ENCODE peak calls at places on chromosomes 2 and 18, in four cellular contexts. W is activated CD4-positive, alpha-beta T cell treated with anti-CD3 and anti-CD28 coated beads for 1 hour; O is PC-9; A is activated T-cell treated with anti-CD3 and anti-CD28 coated beads for 1 hour. C is an unnamed sample.

GRCh38 chr18:34048423-34048822 is 176.3 kb downstream of the NOL4 start:
- DNase-seq in W (no peak), O (no peak), A (no peak), C (no peak)

GRCh38 chr2:234672498-234673150 is 175.7 kb upstream of the ARL4C start:
- DNase-seq in W (no peak), O (no peak), A (no peak), C (no peak)

GRCh38 chr18:60199505-60199904 is 173.1 kb downstream of the MC4R start:
- DNase-seq in W (no peak), O (no peak), A (no peak), C (no peak)

GRCh38 chr2:32680937-32681336 is 53.1 kb downstream of the TTC27 start:
- DNase-seq in W (no peak), O (no peak), A (no peak), C (no peak)

GRCh38 chr2:130825231-130825971 is 11.3 kb upstream of the ARHGEF4 start:
- DNase-seq in W (no peak), O (no peak), A (no peak), C (no peak)

GRCh38 chr2:55365303-55365702 is 54.4 kb downstream of the CCDC88A start:
- DNase-seq in W (no peak), O (no peak), A (no peak), C (no peak)

GRCh38 chr18:12422936-12423335 is 15.2 kb downstream of the PRELID3A start:
- DNase-seq in W (no peak), O (no peak), A (no peak), C (no peak)

GRCh38 chr2:15588329-15588919 is 3.2 kb upstream of the DDX1 start:
- DNase-seq in W (no peak), O (peak), A (no peak), C (no peak)

GRCh38 chr18:49723648-49724180 is 89.6 kb downstream of the ACAA2 start:
- DNase-seq in W (no peak), O (peak), A (no peak), C (peak)

GRCh38 chr18:58640891-58641610 is 12.2 kb upstream of the ALPK2 start:
- DNase-seq in W (no peak), O (no peak), A (no peak), C (no peak)

GRCh38 chr2:168255866-168256265 is 8.5 kb upstream of the STK39 start:
- DNase-seq in W (no peak), O (no peak), A (no peak), C (no peak)

GRCh38 chr2:237361194-237361986 is 52.6 kb downstream of the COL6A3 start:
- DNase-seq in W (no peak), O (no peak), A (no peak), C (no peak)

C was measured in upper lobe of left lung.